ENCODE peak calls at places on chromosome 17, in six cellular contexts. J, O, V, A, X and K are unnamed samples.

GRCh38 chr17:69857412-69857835 is 217.6 kb upstream of the KCNJ16 start:
- DNase-seq in X (peak), V (no peak), A (no peak), J (no peak), O (peak), K (peak)

GRCh38 chr17:79977711-79978544 is 57.7 kb downstream of the TBC1D16 start:
- DNase-seq in O (no peak), V (no peak), X (no peak), J (peak), A (no peak), K (no peak)

GRCh38 chr17:56028837-56029236 is 124.4 kb upstream of the ANKFN1 start:
- DNase-seq in J (no peak), V (no peak), A (no peak), O (no peak), X (no peak), K (no peak)

GRCh38 chr17:17420561-17421269 is 56.1 kb upstream of the MED9 start:
- DNase-seq in O (peak), X (no peak), V (no peak), J (no peak), A (no peak), K (no peak)

GRCh38 chr17:79624658-79625478 is 14.0 kb upstream of the RBFOX3 start:
- DNase-seq in O (no peak), A (peak), X (no peak), V (no peak), J (peak), K (no peak)

GRCh38 chr17:82035956-82036633 is 1.4 kb downstream of the DCXR start:
- DNase-seq in O (no peak), V (no peak), J (no peak), X (no peak), A (no peak), K (no peak)

GRCh38 chr17:82696916-82697807 is 1.3 kb downstream of the RAB40B start:
- DNase-seq in J (peak), X (no peak), V (no peak), O (no peak), A (no peak), K (no peak)

GRCh38 chr17:76988796-76989195 is 120.6 kb downstream of the MGAT5B start:
- DNase-seq in V (no peak), A (no peak), O (no peak), J (no peak), X (no peak), K (no peak)

GRCh38 chr17:9928601-9929341 is 23.7 kb upstream of the RCVRN start:
- DNase-seq in V (no peak), J (peak), X (peak), A (peak), O (peak), K (peak)

GRCh38 chr17:58249270-58250133 is 11.1 kb downstream of the LPO start:
- DNase-seq in J (peak), V (peak), X (no peak), O (peak), A (peak), K (peak)

GRCh38 chr17:76023900-76024237 is 3.2 kb downstream of the EVPL start:
- DNase-seq in J (no peak), A (no peak), X (no peak), V (no peak), O (no peak), K (no peak)

GRCh38 chr17:34493903-34494302 is 85.5 kb upstream of the TMEM132E start:
- DNase-seq in X (no peak), V (no peak), O (no peak), J (no peak), A (no peak), K (no peak)

GRCh38 chr17:28524476-28525415 is 18.6 kb downstream of the FOXN1 start:
- DNase-seq in V (peak), O (peak), J (no peak), A (no peak), X (peak), K (no peak)

GRCh38 chr17:44359001-44359400 is 4.7 kb downstream of the FAM171A2 start:
- DNase-seq in O (no peak), A (no peak), V (no peak), X (no peak), J (no peak), K (no peak)

GRCh38 chr17:73393962-73394361 is 82.2 kb upstream of the CDC42EP4 start:
- DNase-seq in V (no peak), O (no peak), A (no peak), X (peak), J (peak), K (no peak)